ENCODE peak calls at places on chromosomes 16 and 17, in nine cellular contexts. O is foreskin keratinocyte; C is activated T-helper 1 cell treated with anti-CD3 and anti-CD28 coated beads, Interleukin-12 subunit alpha, Interleukin-12 subunit beta, Interleukin-2, Interleukin-4 antibody, amounts not matched to agents 30 ng/mL and 10 ng/mL and 1 ng/mL, durations not matched to agents 14 hours and 24 hours and 36 hours; T is pancreas; U is H7; S is adrenal gland; D is lower leg skin; X is GM18507; E is EL. V is an unnamed sample.

GRCh38 chr16:75247249-75247648 is 4.2 kb downstream of the BCAR1 start:
- DNase-seq in C (no peak), U (no peak), O (no peak), E (no peak), T (peak), X (no peak), S (peak), D (no peak), V (peak)

GRCh38 chr16:66159987-66160386 is 206.5 kb upstream of the CDH5 start:
- DNase-seq in T (no peak), U (no peak), O (no peak), D (no peak), C (no peak), S (peak), X (no peak), E (peak), V (no peak)

GRCh38 chr17:33045236-33045635 is 53.6 kb downstream of the SPACA3 start:
- DNase-seq in T (no peak), S (no peak), U (no peak), C (no peak), E (no peak), X (no peak), O (no peak), D (no peak), V (no peak)

GRCh38 chr17:62704381-62704971 is 77.0 kb downstream of the MRC2 start:
- DNase-seq in T (no peak), O (peak), D (peak), C (no peak), E (peak), U (peak), X (no peak), S (no peak), V (no peak)

GRCh38 chr16:4272114-4272954 is 489 bp downstream of the TFAP4 start:
- DNase-seq in E (peak), O (no peak), C (peak), S (peak), T (no peak), U (peak), X (no peak), D (no peak), V (peak)

GRCh38 chr16:66287416-66287815 is 79.1 kb upstream of the CDH5 start:
- DNase-seq in S (no peak), O (no peak), E (no peak), C (no peak), D (no peak), X (no peak), T (no peak), U (no peak), V (no peak)

GRCh38 chr16:2238396-2239230 is 2.4 kb downstream of the DNASE1L2 start:
- DNase-seq in T (peak), S (peak), C (no peak), O (no peak), E (no peak), X (no peak), U (peak), D (no peak), V (no peak)

GRCh38 chr17:57553991-57554825 is 190.9 kb downstream of the CCDC182 start:
- DNase-seq in C (no peak), S (no peak), D (no peak), O (no peak), U (peak), E (no peak), T (no peak), X (no peak), V (no peak)

GRCh38 chr16:80594756-80595155 is 54.0 kb downstream of the DYNLRB2 start:
- DNase-seq in E (peak), X (no peak), D (no peak), T (no peak), C (no peak), S (no peak), U (no peak), O (no peak), V (no peak)

GRCh38 chr16:69938981-69939820 is 11.9 kb upstream of the CLEC18A start:
- DNase-seq in O (no peak), D (no peak), T (no peak), C (no peak), E (no peak), S (peak), U (peak), X (no peak), V (no peak)

GRCh38 chr17:40936437-40936971 is 942 bp downstream of the KRT23 start:
- DNase-seq in S (no peak), D (no peak), X (no peak), U (peak), T (peak), E (no peak), C (no peak), O (no peak), V (no peak)

GRCh38 chr17:2435181-2435741 is 34.4 kb upstream of the MNT start:
- DNase-seq in C (no peak), E (no peak), U (peak), D (no peak), T (no peak), X (no peak), S (no peak), O (no peak), V (peak)

GRCh38 chr16:18816286-18816685 is 14.9 kb upstream of the ARL6IP1 start:
- DNase-seq in D (no peak), S (no peak), O (no peak), X (no peak), C (no peak), T (no peak), U (no peak), E (no peak), V (no peak)

GRCh38 chr16:68713430-68713829 is 23.7 kb upstream of the CDH1 start:
- DNase-seq in T (no peak), C (no peak), X (no peak), S (no peak), E (no peak), O (no peak), D (no peak), U (no peak), V (no peak)

GRCh38 chr16:65180986-65181710 is 59.3 kb upstream of the CDH11 start:
- DNase-seq in C (no peak), E (no peak), U (no peak), D (no peak), T (no peak), X (no peak), S (no peak), O (no peak), V (no peak)

GRCh38 chr16:89173629-89173921 is 2.0 kb downstream of the CDH15 start:
- DNase-seq in U (no peak), S (no peak), T (no peak), X (no peak), E (no peak), O (no peak), C (no peak), D (no peak), V (no peak)

GRCh38 chr16:35565626-35566025 is 2106.2 kb downstream of the TP53TG3F start:
- DNase-seq in S (no peak), C (no peak), D (no peak), U (no peak), E (no peak), X (no peak), O (no peak), T (no peak), V (no peak)

GRCh38 chr17:29621751-29622194 is 939 bp downstream of the CORO6 start:
- DNase-seq in D (no peak), S (no peak), T (no peak), X (no peak), C (no peak), U (peak), E (peak), O (no peak), V (no peak)

GRCh38 chr17:76371656-76372628 is 12.5 kb upstream of the SPHK1 start:
- DNase-seq in X (no peak), C (no peak), E (peak), U (no peak), D (no peak), S (no peak), O (peak), T (no peak), V (no peak)

GRCh38 chr17:77163001-77163400 is 22.2 kb downstream of the SEC14L1 start:
- DNase-seq in U (no peak), D (no peak), S (no peak), X (no peak), E (no peak), O (no peak), C (no peak), T (no peak), V (no peak)

GRCh38 chr17:29777663-29778062 is 152.4 kb downstream of the SSH2 start:
- DNase-seq in U (no peak), O (no peak), E (no peak), D (no peak), C (no peak), S (no peak), X (no peak), T (no peak), V (no peak)

GRCh38 chr17:20995873-20996723 is 46.7 kb downstream of the USP22 start:
- DNase-seq in T (no peak), X (no peak), S (peak), D (no peak), C (no peak), O (no peak), E (no peak), U (no peak), V (no peak)

GRCh38 chr17:56141046-56141839 is 12.0 kb upstream of the ANKFN1 start:
- DNase-seq in O (no peak), D (no peak), C (no peak), S (no peak), E (peak), X (no peak), T (no peak), U (no peak), V (no peak)

GRCh38 chr16:80009971-80010659 is 409.6 kb upstream of the MAF start:
- DNase-seq in U (no peak), X (no peak), C (no peak), E (no peak), O (no peak), D (no peak), S (no peak), T (no peak), V (no peak)

GRCh38 chr16:11052080-11052808 is 107.9 kb downstream of the CLEC16A start:
- DNase-seq in T (no peak), X (peak), S (no peak), U (no peak), C (peak), D (no peak), E (no peak), O (no peak), V (no peak)

GRCh38 chr16:46629331-46629843 is 8.2 kb upstream of the SHCBP1 start:
- DNase-seq in O (no peak), X (no peak), T (no peak), S (no peak), C (no peak), U (peak), E (peak), D (no peak), V (no peak)

GRCh38 chr17:50604470-50604869 is 30.2 kb upstream of the ABCC3 start:
- DNase-seq in X (no peak), U (peak), C (no peak), S (peak), E (peak), T (no peak), O (no peak), D (no peak), V (no peak)

GRCh38 chr16:17370233-17371013 is 100.3 kb downstream of the XYLT1 start:
- DNase-seq in T (no peak), C (no peak), X (no peak), U (no peak), S (no peak), O (no peak), D (no peak), E (no peak), V (no peak)

GRCh38 chr16:61382435-61382834 is 653.8 kb downstream of the CDH8 start:
- DNase-seq in D (no peak), C (no peak), X (no peak), U (no peak), O (no peak), T (no peak), E (no peak), S (no peak), V (no peak)

GRCh38 chr17:1312261-1312870 is 32.9 kb downstream of the TRARG1 start:
- DNase-seq in S (no peak), X (no peak), D (no peak), E (no peak), T (no peak), C (no peak), U (peak), O (no peak), V (no peak)

GRCh38 chr17:51016099-51016498 is 104.6 kb downstream of the SPAG9 start:
- DNase-seq in S (no peak), X (no peak), C (no peak), T (no peak), D (no peak), O (no peak), E (no peak), U (no peak), V (no peak)

GRCh38 chr17:64499805-64500486 is 3.1 kb upstream of the POLG2 start:
- DNase-seq in X (no peak), E (peak), O (no peak), D (no peak), U (no peak), T (no peak), S (no peak), C (no peak), V (no peak)